ENCODE peak calls at places on chromosomes 1 and 21, in ten cellular contexts. V is endothelial cell; B is AG08396; H is HTR-8/SVneo; J is left kidney; Q is activated naive CD8-positive, alpha-beta T cell treated with anti-CD3 and anti-CD28 coated beads for 36 hours; O is activated gamma-delta T cell treated with anti-CD3 and anti-CD28 coated beads, Interleukin-2, amount 50 U/mL, for 16 hours; X is GDM1; T is amniotic epithelial cell; M is stomach. R is an unnamed sample.

GRCh38 chr1:218613105-218613504 is 268.0 kb downstream of the TGFB2 start:
- DNase-seq in V (no peak), B (no peak), H (no peak), J (no peak), Q (no peak), O (no peak), X (no peak), T (no peak), M (no peak), R (no peak)

GRCh38 chr1:169150631-169151337 is 44.3 kb downstream of the ATP1B1 start:
- DNase-seq in V (no peak), B (no peak), H (no peak), J (no peak), Q (no peak), O (no peak), X (no peak), T (no peak), M (no peak), R (no peak)

GRCh38 chr1:156433602-156434001 is 64.6 kb downstream of the RHBG start:
- DNase-seq in V (no peak), B (no peak), H (no peak), J (no peak), Q (no peak), O (no peak), X (no peak), T (no peak), M (no peak), R (no peak)

GRCh38 chr1:20047058-20047457 is 22.9 kb upstream of the PLA2G5 start:
- DNase-seq in V (no peak), B (no peak), H (no peak), J (no peak), Q (no peak), O (no peak), X (no peak), T (no peak), M (no peak), R (no peak)

GRCh38 chr1:78840447-78841251 is 165.9 kb downstream of the ADGRL4 start:
- DNase-seq in V (no peak), B (peak; percentile 31), H (peak; percentile 30), J (peak; percentile 68), Q (no peak), O (no peak), X (no peak), T (peak; percentile 78), M (no peak), R (peak; percentile 87)

GRCh38 chr1:5730272-5731109 is 261.7 kb downstream of the NPHP4 start:
- DNase-seq in V (no peak), B (no peak), H (no peak), J (no peak), Q (no peak), O (no peak), X (no peak), T (no peak), M (no peak), R (no peak)

GRCh38 chr1:224644553-224645154 is 28.5 kb downstream of the CNIH3 start:
- DNase-seq in V (peak; percentile 71), B (peak; percentile 57), H (peak; percentile 67), J (peak; percentile 85), Q (peak; percentile 49), O (peak; percentile 41), X (peak; percentile 22), T (peak; percentile 54), M (peak; percentile 39), R (peak; percentile 56)

GRCh38 chr1:16243936-16244649 is 7.1 kb upstream of the CPLANE2 start:
- DNase-seq in V (peak; percentile 80), B (peak; percentile 77), H (peak; percentile 71), J (peak; percentile 93), Q (peak; percentile 66), O (peak; percentile 60), X (peak; percentile 45), T (peak; percentile 78), M (peak; percentile 89), R (peak; percentile 85)

GRCh38 chr1:25232027-25232865 is at the start of gene SYF2:
- DNase-seq in V (peak; percentile 77), B (peak; percentile 93), H (peak; percentile 92), J (peak; percentile 99), Q (peak; percentile 92), O (peak; percentile 91), X (peak; percentile 83), T (peak; percentile 92), M (peak; percentile 88), R (peak; percentile 96)

GRCh38 chr1:26289158-26290059 is 9.5 kb downstream of the SH3BGRL3 start:
- DNase-seq in V (no peak), B (no peak), H (no peak), J (peak; percentile 45), Q (peak; percentile 62), O (no peak), X (peak; percentile 94), T (no peak), M (peak; percentile 46), R (no peak)

GRCh38 chr1:3968851-3969250 is 68.8 kb upstream of the C1orf174 start:
- DNase-seq in V (no peak), B (no peak), H (no peak), J (peak; percentile 78), Q (no peak), O (no peak), X (no peak), T (no peak), M (no peak), R (no peak)

GRCh38 chr1:73953611-73954010 is 244.4 kb downstream of the LRRIQ3 start:
- DNase-seq in V (no peak), B (no peak), H (no peak), J (no peak), Q (no peak), O (no peak), X (no peak), T (no peak), M (no peak), R (no peak)

GRCh38 chr21:27953328-27954045 is 986.6 kb upstream of the ADAMTS5 start:
- DNase-seq in V (no peak), B (no peak), H (no peak), J (no peak), Q (no peak), O (no peak), X (peak; percentile 3), T (peak; percentile 22), M (no peak), R (peak; percentile 50)

GRCh38 chr1:64691631-64692030 is 53.2 kb upstream of the RAVER2 start:
- DNase-seq in V (no peak), B (no peak), H (no peak), J (peak; percentile 7), Q (no peak), O (no peak), X (no peak), T (peak; percentile 73), M (no peak), R (peak; percentile 61)

GRCh38 chr1:178273707-178274410 is 180.0 kb downstream of the RASAL2 start:
- DNase-seq in V (no peak), B (no peak), H (peak; percentile 31), J (no peak), Q (no peak), O (no peak), X (no peak), T (peak; percentile 67), M (no peak), R (no peak)

GRCh38 chr1:41622859-41623732 is 138.6 kb upstream of the EDN2 start:
- DNase-seq in V (no peak), B (no peak), H (no peak), J (no peak), Q (no peak), O (no peak), X (no peak), T (peak; percentile 47), M (no peak), R (peak; percentile 68)

GRCh38 chr1:210722410-210723081 is 393.8 kb downstream of the HHAT start:
- DNase-seq in V (no peak), B (no peak), H (no peak), J (no peak), Q (no peak), O (no peak), X (no peak), T (no peak), M (no peak), R (no peak)

R was measured in mesenchymal stem cell.